ENCODE peak calls at places on chromosomes 5 and 9, in eight cellular contexts. One of them, this sample, is unnamed.

GRCh38 chr5:102627311-102627710 is 127.8 kb upstream of the PAM start:
- DNase-seq in activated T-helper 1 cell treated with anti-CD3 and anti-CD28 coated beads, Interleukin-2, amount 50 U/mL, for 16 hours: no peak
- DNase-seq in activated T-helper 9 cell treated with anti-CD3 and anti-CD28 coated beads, Interleukin-2, amount 50 U/mL, for 16 hours: no peak
- DNase-seq in frontal cortex: no peak
- DNase-seq in cardiac fibroblast: no peak
- DNase-seq in AG08395: peak
- DNase-seq in islet precursor cell: no peak
- DNase-seq in left ventricle myocardium superior: no peak
- DNase-seq in this sample: no peak

GRCh38 chr9:69818946-69819345 is 1.7 kb upstream of the CFAP95 start:
- DNase-seq in activated T-helper 1 cell treated with anti-CD3 and anti-CD28 coated beads, Interleukin-2, amount 50 U/mL, for 16 hours: no peak
- DNase-seq in activated T-helper 9 cell treated with anti-CD3 and anti-CD28 coated beads, Interleukin-2, amount 50 U/mL, for 16 hours: no peak
- DNase-seq in frontal cortex: no peak
- DNase-seq in cardiac fibroblast: no peak
- DNase-seq in AG08395: no peak
- DNase-seq in islet precursor cell: no peak
- DNase-seq in left ventricle myocardium superior: no peak
- DNase-seq in this sample: no peak

GRCh38 chr9:137956688-137957385 is 79.3 kb downstream of the CACNA1B start:
- DNase-seq in activated T-helper 1 cell treated with anti-CD3 and anti-CD28 coated beads, Interleukin-2, amount 50 U/mL, for 16 hours: no peak
- DNase-seq in activated T-helper 9 cell treated with anti-CD3 and anti-CD28 coated beads, Interleukin-2, amount 50 U/mL, for 16 hours: no peak
- DNase-seq in frontal cortex: peak
- DNase-seq in cardiac fibroblast: no peak
- DNase-seq in AG08395: no peak
- DNase-seq in islet precursor cell: no peak
- DNase-seq in left ventricle myocardium superior: no peak
- DNase-seq in this sample: no peak

GRCh38 chr5:36653046-36653445 is 46.6 kb downstream of the SLC1A3 start:
- DNase-seq in activated T-helper 1 cell treated with anti-CD3 and anti-CD28 coated beads, Interleukin-2, amount 50 U/mL, for 16 hours: no peak
- DNase-seq in activated T-helper 9 cell treated with anti-CD3 and anti-CD28 coated beads, Interleukin-2, amount 50 U/mL, for 16 hours: no peak
- DNase-seq in frontal cortex: no peak
- DNase-seq in cardiac fibroblast: no peak
- DNase-seq in AG08395: no peak
- DNase-seq in islet precursor cell: no peak
- DNase-seq in left ventricle myocardium superior: no peak
- DNase-seq in this sample: no peak

GRCh38 chr5:164555809-164556208 is 1050.4 kb downstream of the MAT2B start:
- DNase-seq in activated T-helper 1 cell treated with anti-CD3 and anti-CD28 coated beads, Interleukin-2, amount 50 U/mL, for 16 hours: no peak
- DNase-seq in activated T-helper 9 cell treated with anti-CD3 and anti-CD28 coated beads, Interleukin-2, amount 50 U/mL, for 16 hours: no peak
- DNase-seq in frontal cortex: no peak
- DNase-seq in cardiac fibroblast: no peak
- DNase-seq in AG08395: no peak
- DNase-seq in islet precursor cell: no peak
- DNase-seq in left ventricle myocardium superior: no peak
- DNase-seq in this sample: no peak

GRCh38 chr5:98128846-98129245 is 644.6 kb upstream of the RGMB start:
- DNase-seq in activated T-helper 1 cell treated with anti-CD3 and anti-CD28 coated beads, Interleukin-2, amount 50 U/mL, for 16 hours: no peak
- DNase-seq in activated T-helper 9 cell treated with anti-CD3 and anti-CD28 coated beads, Interleukin-2, amount 50 U/mL, for 16 hours: no peak
- DNase-seq in frontal cortex: no peak
- DNase-seq in cardiac fibroblast: no peak
- DNase-seq in AG08395: no peak
- DNase-seq in islet precursor cell: no peak
- DNase-seq in left ventricle myocardium superior: no peak
- DNase-seq in this sample: no peak

GRCh38 chr9:114264806-114265550 is 57.9 kb upstream of the ORM1 start:
- DNase-seq in activated T-helper 1 cell treated with anti-CD3 and anti-CD28 coated beads, Interleukin-2, amount 50 U/mL, for 16 hours: no peak
- DNase-seq in activated T-helper 9 cell treated with anti-CD3 and anti-CD28 coated beads, Interleukin-2, amount 50 U/mL, for 16 hours: no peak
- DNase-seq in frontal cortex: no peak
- DNase-seq in cardiac fibroblast: no peak
- DNase-seq in AG08395: no peak
- DNase-seq in islet precursor cell: no peak
- DNase-seq in left ventricle myocardium superior: no peak
- DNase-seq in this sample: no peak

GRCh38 chr5:41794478-41794877 is 75.7 kb downstream of the OXCT1 start:
- DNase-seq in activated T-helper 1 cell treated with anti-CD3 and anti-CD28 coated beads, Interleukin-2, amount 50 U/mL, for 16 hours: no peak
- DNase-seq in activated T-helper 9 cell treated with anti-CD3 and anti-CD28 coated beads, Interleukin-2, amount 50 U/mL, for 16 hours: no peak
- DNase-seq in frontal cortex: no peak
- DNase-seq in cardiac fibroblast: peak
- DNase-seq in AG08395: peak
- DNase-seq in islet precursor cell: peak
- DNase-seq in left ventricle myocardium superior: no peak
- DNase-seq in this sample: no peak

GRCh38 chr5:179343902-179344300 is 1.4 kb downstream of the ADAMTS2 start:
- DNase-seq in activated T-helper 1 cell treated with anti-CD3 and anti-CD28 coated beads, Interleukin-2, amount 50 U/mL, for 16 hours: no peak
- DNase-seq in activated T-helper 9 cell treated with anti-CD3 and anti-CD28 coated beads, Interleukin-2, amount 50 U/mL, for 16 hours: no peak
- DNase-seq in frontal cortex: no peak
- DNase-seq in cardiac fibroblast: peak
- DNase-seq in AG08395: peak
- DNase-seq in islet precursor cell: peak
- DNase-seq in left ventricle myocardium superior: peak
- DNase-seq in this sample: peak